ENCODE peak calls at places on chromosomes 5 and 9, in six cellular contexts. N, G, B, A, U and X are unnamed samples. For H3K27me3 and H3K4me1, the result is how much of the 10 kb centered on the place peaks cover.

GRCh38 chr5:145158654-145159199 is 676.4 kb downstream of the PRELID2 start:
- DNase-seq in A (no peak), N (no peak), G (no peak), U (no peak), B (no peak), X (no peak)

GRCh38 chr9:129613520-129614175 is 7.3 kb downstream of the C9orf50 start:
- DNase-seq in U (no peak), A (no peak), B (no peak), G (no peak), N (no peak), X (no peak)

GRCh38 chr5:171965740-171966139 is 40.7 kb downstream of the FBXW11 start:
- DNase-seq in U (no peak), B (no peak), G (no peak), N (no peak), A (no peak), X (no peak)

GRCh38 chr9:104864675-104865104 is 63.3 kb downstream of the ABCA1 start:
- DNase-seq in N (no peak), U (no peak), B (peak), G (no peak), A (no peak), X (peak)

GRCh38 chr5:136014049-136014516 is 14.7 kb upstream of the TGFBI start:
- DNase-seq in U (no peak), A (no peak), G (no peak), B (peak), N (no peak), X (no peak)

GRCh38 chr5:149227168-149227826 is 44.4 kb upstream of the AFAP1L1 start:
- DNase-seq in U (no peak), B (peak), N (no peak), G (no peak), A (no peak), X (peak)

GRCh38 chr9:8052991-8053390 is 253.4 kb upstream of the DMAC1 start:
- DNase-seq in N (no peak), G (peak), B (no peak), A (no peak), U (no peak), X (no peak)

GRCh38 chr5:122584411-122585110 is 190.3 kb upstream of the SNX2 start:
- DNase-seq in B (no peak), A (no peak), G (no peak), U (no peak), N (no peak), X (no peak)

GRCh38 chr5:73963021-73963420 is 337.0 kb downstream of the ARHGEF28 start:
- DNase-seq in N (no peak), U (no peak), A (no peak), G (no peak), B (peak), X (no peak)

DNA sequence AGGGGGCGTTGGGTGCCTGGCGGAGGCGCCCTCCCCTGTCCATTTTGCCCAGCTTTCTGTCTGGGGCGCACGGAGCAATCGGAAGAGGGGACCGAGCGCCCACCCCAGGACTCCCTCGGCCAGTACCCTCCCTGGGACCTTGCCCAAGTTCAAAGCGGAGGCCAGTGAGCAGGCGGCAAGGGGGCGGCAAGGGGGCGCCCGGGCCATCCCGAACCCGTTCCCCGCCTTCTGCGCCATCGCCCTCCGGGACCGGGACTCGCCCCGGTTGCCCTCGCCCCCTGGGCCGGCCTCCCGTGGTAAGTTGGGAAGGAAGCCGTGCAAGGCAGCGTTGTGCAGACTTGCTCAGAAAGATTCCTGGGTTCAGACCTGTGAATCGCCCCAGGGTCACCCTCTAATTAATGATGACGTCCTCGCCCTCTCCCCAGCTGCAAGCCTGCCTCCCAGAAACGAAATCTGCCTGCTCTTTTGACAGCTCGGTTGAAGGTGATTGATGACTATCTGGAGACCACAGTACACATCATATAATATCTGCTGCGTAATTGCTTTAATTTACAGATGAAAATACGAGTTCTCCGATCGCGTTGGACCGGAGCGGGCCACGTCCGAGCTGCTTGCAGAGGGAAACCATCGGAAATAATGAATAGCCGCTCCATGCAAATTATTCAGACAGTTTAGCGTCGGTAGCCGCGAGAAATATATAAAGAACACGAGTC is 1.4 kb upstream of the IRX4 start:
- DNase-seq in U (no peak), B (no peak), A (no peak), G (peak), N (no peak), X (no peak)
- H3K27me3 ChIP-seq in U (under half), B (under half), A (under half), G (half or more), N (under half), X (half or more)

DNA sequence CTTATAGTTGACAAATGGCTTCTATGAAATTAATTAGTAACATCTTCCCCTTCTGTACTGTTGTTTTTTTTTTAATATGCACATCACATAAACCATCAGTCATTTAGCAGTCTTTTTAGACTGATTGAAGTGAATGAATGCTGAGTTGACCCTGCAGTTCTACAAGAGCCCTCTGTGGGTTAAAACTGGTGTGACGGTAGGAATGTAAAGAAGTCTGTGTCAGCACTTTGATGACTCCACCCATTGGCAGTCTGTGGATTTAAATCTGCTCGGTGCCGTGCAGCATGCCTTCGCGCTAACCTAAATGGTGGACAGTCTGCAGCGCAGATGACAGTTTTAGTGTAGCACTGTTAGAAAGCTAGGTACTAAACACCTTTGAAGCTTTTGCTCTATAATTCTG is 3.1 kb downstream of the GTF3C4 start:
- DNase-seq in N (no peak), A (peak), B (peak), U (no peak), G (no peak), X (no peak)
- H3K4me3 ChIP-seq in N (no peak), A (no peak), B (peak), U (no peak), G (no peak), X (no peak)

DNA sequence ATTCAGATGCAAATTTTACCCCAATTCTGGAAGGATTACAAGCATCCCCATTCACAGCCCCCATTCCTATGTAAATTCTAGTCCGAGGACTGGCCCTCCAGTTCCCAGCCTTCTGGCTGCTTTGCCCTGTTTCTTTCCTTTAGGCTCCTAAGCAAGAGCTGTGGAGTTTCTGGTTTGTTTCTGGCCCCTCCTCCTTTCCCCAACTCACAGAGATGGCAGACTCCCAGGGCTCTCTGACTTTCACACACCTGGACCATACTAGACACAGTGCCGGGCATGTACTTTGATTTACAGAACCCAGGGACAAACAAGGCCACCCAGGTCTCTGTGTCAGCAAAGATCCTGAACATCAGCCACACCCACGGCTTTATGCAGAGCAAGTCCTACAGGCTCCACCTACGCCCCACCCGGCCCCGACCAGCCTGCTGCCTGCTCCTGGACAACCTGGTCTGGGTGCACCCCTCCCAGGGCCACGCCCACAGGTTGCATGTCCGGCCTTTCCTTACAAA is 62.5 kb downstream of the SEMA4D start:
- DNase-seq in G (peak), A (peak), U (no peak), N (peak), B (no peak), X (no peak)
- H3K4me1 ChIP-seq in G (half or more), A (under half), U (half or more), N (under half), B (under half), X (under half)

GRCh38 chr5:115170128-115170923 is 618 bp upstream of the TRIM36 start:
- DNase-seq in U (no peak), A (no peak), B (peak), G (peak), N (no peak), X (no peak)
- H3K27me3 ChIP-seq in U (under half), A (under half), B (under half), G (under half), N (under half), X (half or more)

GRCh38 chr5:16508730-16509531 is 43.3 kb upstream of the ZNF622 start:
- DNase-seq in A (no peak), U (no peak), B (no peak), G (no peak), N (peak), X (no peak)
- H3K4me3 ChIP-seq in A (no peak), U (peak), B (peak), G (no peak), N (peak), X (no peak)

DNA sequence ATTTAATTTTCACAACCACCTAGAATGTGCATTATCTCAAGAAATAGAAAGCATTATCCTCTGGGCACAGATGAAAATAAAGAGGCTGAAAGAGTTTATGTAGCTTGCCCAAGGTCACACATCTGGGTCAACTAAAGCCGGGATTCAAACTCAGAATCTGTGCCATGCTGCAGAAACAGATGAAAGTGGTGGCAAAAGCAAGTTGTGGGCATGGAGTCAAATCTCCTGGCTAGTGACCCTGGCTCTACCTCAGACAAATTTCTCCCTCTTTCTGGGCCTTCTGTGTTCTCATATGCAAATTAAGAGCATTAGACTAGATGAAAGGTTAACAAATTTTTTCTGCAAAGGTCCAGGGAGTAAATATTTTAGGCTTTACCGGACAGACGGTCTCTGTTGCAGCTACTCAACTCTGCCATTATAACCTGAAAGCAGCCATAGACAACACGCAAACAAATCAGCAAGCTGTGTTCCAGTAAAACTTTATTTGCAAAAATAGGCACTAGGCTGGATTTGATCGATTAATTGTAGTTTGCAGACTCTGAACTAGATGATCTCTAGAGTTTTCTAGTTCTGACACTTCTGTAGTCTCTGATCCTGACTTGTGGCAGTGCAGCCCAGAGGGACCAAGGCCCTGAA is 6.0 kb upstream of the ADRA1B start:
- DNase-seq in A (no peak), U (no peak), B (no peak), G (no peak), N (no peak), X (no peak)
- H3K4me1 ChIP-seq in A (under half), U (under half), B (half or more), G (under half), N (under half), X (half or more)

GRCh38 chr9:124465736-124466135 is 15.5 kb downstream of the ADGRD2 start:
- DNase-seq in U (no peak), A (no peak), N (no peak), G (peak), B (no peak), X (no peak)
- H3K27me3 ChIP-seq in U (under half), A (under half), N (under half), G (under half), B (under half), X (under half)

DNA sequence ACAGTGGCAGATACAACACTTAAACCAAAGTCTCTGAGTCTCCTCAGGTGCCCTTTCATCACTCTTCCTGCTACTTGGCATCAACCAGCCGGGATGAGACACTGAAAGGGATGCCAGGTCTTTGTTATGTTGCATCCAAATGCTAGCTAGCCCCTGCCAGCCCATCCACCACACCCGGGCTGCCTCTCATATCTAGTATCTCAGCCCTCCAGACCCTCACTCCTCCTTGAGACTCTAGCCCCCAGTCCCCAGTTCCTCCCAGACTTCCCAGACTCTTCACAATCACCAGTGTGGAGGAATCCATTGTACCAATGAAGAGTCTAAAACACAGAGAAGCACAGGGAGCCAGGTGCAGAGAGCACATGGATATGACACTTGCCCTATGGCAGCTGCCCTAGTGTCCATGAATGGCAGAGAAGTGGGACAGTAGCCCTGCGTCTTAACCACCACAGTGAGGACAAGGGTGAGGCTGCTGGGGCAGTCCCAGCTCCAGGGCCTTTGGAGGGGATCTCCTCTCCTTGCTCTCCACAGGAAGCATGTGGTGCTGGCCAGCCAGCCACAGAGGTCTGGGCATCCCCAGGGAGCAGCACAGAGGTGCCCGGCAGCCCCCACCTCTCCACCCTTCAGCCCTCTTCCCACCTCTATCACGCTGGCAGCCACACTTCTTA is 21.6 kb downstream of the CSF2 start:
- DNase-seq in B (no peak), G (no peak), A (no peak), U (no peak), N (no peak), X (no peak)
- H3K4me3 ChIP-seq in B (no peak), G (no peak), A (no peak), U (no peak), N (no peak), X (no peak)

DNA sequence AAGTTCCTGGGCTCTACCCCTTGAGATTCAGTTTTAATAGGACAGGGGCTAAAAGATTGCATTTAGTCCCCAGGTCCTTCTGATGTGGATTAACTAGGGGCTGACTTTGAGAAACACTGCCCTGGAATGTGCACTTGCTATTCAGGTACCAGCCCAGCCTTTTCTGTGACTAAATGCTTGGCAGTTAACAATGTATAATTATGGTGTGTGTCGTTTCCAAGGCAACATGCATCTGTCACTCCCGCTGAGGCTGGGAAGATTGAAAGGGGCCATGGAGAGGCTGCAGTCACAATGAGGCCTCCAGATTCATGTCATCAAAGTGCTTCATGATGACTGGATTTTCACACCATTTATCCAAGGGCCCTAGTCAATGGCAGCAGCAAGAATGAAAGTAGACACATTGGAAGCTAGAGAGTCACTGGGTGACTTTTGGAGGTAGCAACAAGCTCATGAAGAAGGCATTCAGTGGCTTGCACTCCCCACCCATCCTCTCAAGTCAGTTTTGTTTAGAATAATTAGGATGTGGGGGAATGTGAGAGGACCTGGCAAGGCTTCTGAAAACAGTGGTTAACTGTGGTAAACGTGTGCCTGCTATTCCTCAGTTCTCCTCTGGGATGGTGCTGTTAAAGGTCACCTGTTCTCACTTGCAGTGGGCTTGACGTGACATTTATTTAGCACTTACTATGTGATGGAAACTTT is 28.3 kb downstream of the RAI14 start:
- DNase-seq in U (no peak), B (no peak), A (peak), N (no peak), G (no peak), X (peak)
- H3K4me1 ChIP-seq in U (under half), B (under half), A (under half), N (under half), G (under half), X (half or more)